ENCODE peak calls at places on chromosome 7, in four cellular contexts. J is fibroblast of lung, L is NCI-H2171 treated with DMSO at 0.1 percent for 48 hours, Z is neural crest cell. D is an unnamed sample.

GRCh38 chr7:50197547-50197946 is 104.5 kb upstream of the ZPBP start:
- DNase-seq in J (no peak), L (no peak), Z (no peak), D (no peak)

GRCh38 chr7:88361357-88361756 is 54.7 kb upstream of the STEAP4 start:
- DNase-seq in J (no peak), L (no peak), Z (no peak), D (no peak)

GRCh38 chr7:30980194-30980593 is 16.4 kb downstream of the GHRHR start:
- DNase-seq in J (no peak), L (no peak), Z (no peak), D (no peak)

GRCh38 chr7:155764432-155764798 is 47.8 kb downstream of the SHH start:
- DNase-seq in J (no peak), L (no peak), Z (no peak), D (no peak)

GRCh38 chr7:108650487-108650886 is 80.8 kb downstream of the DNAJB9 start:
- DNase-seq in J (peak; percentile 29), L (peak; percentile 3), Z (no peak), D (peak; percentile 12)

GRCh38 chr7:116954443-116954838 is 1.1 kb downstream of the ST7 start:
- DNase-seq in J (no peak), L (no peak), Z (no peak), D (no peak)

GRCh38 chr7:135441791-135442190 is 68.1 kb downstream of the CNOT4 start:
- DNase-seq in J (peak; percentile 74), L (no peak), Z (no peak), D (no peak)

GRCh38 chr7:49791089-49791741 is 17.8 kb downstream of the VWC2 start:
- DNase-seq in J (no peak), L (peak; percentile 14), Z (peak; percentile 40), D (no peak)

GRCh38 chr7:84701524-84702306 is 485.1 kb downstream of the SEMA3D start:
- DNase-seq in J (peak; percentile 99), L (peak; percentile 27), Z (no peak), D (peak; percentile 87)

GRCh38 chr7:45709168-45710034 is 135.2 kb downstream of the ADCY1 start:
- DNase-seq in J (peak; percentile 2), L (no peak), Z (no peak), D (no peak)

GRCh38 chr7:156793334-156793733 is 99.6 kb downstream of the LMBR1 start:
- DNase-seq in J (no peak), L (no peak), Z (no peak), D (no peak)

GRCh38 chr7:31105256-31105950 is 53.3 kb downstream of the ADCYAP1R1 start:
- DNase-seq in J (no peak), L (no peak), Z (no peak), D (no peak)

GRCh38 chr7:105647591-105647990 is 66.3 kb upstream of the EFCAB10 start:
- DNase-seq in J (no peak), L (peak; percentile 61), Z (no peak), D (no peak)

GRCh38 chr7:21568762-21569161 is 25.9 kb downstream of the DNAH11 start:
- DNase-seq in J (no peak), L (no peak), Z (no peak), D (no peak)

GRCh38 chr7:116087291-116087690 is 56.7 kb upstream of the TFEC start:
- DNase-seq in J (no peak), L (no peak), Z (no peak), D (no peak)

D was measured in stromal cell of bone marrow.